ENCODE peak calls at places on chromosomes 16 and 17, in nine cellular contexts. T is stimulated activated CD8-positive, alpha-beta memory T cell treated with anti-CD3 and anti-CD28 coated beads, Interleukin-12 subunit alpha, Interleukin-12 subunit beta, amount 100 ng/mL, for 4 hours; P is hypothalamus; H is RCC 7860; J is stimulated activated CD4-positive, alpha-beta T cell treated with anti-CD3 and anti-CD28 coated beads, Interleukin-1b, Interleukin-23, amount 100 ng/mL, for 1 hour; N is brain pericyte; G is NCI-H187; B is HEK293T; M is bronchial epithelial cell. L is an unnamed sample.

GRCh38 chr17:75524971-75525805 is at the start of gene LLGL2:
- DNase-seq in T (peak; percentile 81), P (no peak), H (peak; percentile 59), J (peak; percentile 70), N (no peak), G (peak; percentile 97), B (peak; percentile 95), M (peak; percentile 73), L (no peak)

GRCh38 chr17:32142857-32143524 is 689 bp downstream of the RHOT1 start:
- DNase-seq in T (no peak), P (no peak), H (peak; percentile 21), J (no peak), N (no peak), G (no peak), B (peak; percentile 28), M (peak; percentile 65), L (peak; percentile 19)

GRCh38 chr17:56917559-56918296 is 3.9 kb upstream of the TRIM25 start:
- DNase-seq in T (no peak), P (no peak), H (no peak), J (no peak), N (no peak), G (no peak), B (no peak), M (no peak), L (no peak)

GRCh38 chr16:318628-319027 is 33.9 kb downstream of the AXIN1 start:
- DNase-seq in T (no peak), P (no peak), H (no peak), J (no peak), N (no peak), G (no peak), B (peak; percentile 50), M (no peak), L (no peak)

GRCh38 chr16:24163935-24164334 is 92.2 kb upstream of the CACNG3 start:
- DNase-seq in T (no peak), P (no peak), H (no peak), J (no peak), N (no peak), G (no peak), B (no peak), M (no peak), L (no peak)

GRCh38 chr16:1291576-1291974 is 17.9 kb upstream of the UBE2I start:
- DNase-seq in T (no peak), P (no peak), H (no peak), J (no peak), N (no peak), G (no peak), B (no peak), M (no peak), L (no peak)

GRCh38 chr16:29738514-29738913 is 7.3 kb downstream of the C16orf54 start:
- DNase-seq in T (no peak), P (no peak), H (no peak), J (no peak), N (no peak), G (no peak), B (no peak), M (no peak), L (no peak)

GRCh38 chr16:87550510-87550961 is 51.8 kb upstream of the JPH3 start:
- DNase-seq in T (peak; percentile 27), P (no peak), H (no peak), J (peak; percentile 19), N (no peak), G (no peak), B (peak; percentile 75), M (no peak), L (no peak)

GRCh38 chr17:77148109-77148958 is 7.6 kb downstream of the SEC14L1 start:
- DNase-seq in T (no peak), P (no peak), H (no peak), J (no peak), N (no peak), G (no peak), B (no peak), M (no peak), L (no peak)

GRCh38 chr17:82931696-82932060 is 91.9 kb upstream of the ZNF750 start:
- DNase-seq in T (no peak), P (peak; percentile 34), H (no peak), J (no peak), N (peak; percentile 40), G (no peak), B (no peak), M (peak; percentile 17), L (peak; percentile 64)

GRCh38 chr16:26195225-26195624 is 503.5 kb downstream of the HS3ST4 start:
- DNase-seq in T (no peak), P (no peak), H (no peak), J (no peak), N (no peak), G (no peak), B (no peak), M (no peak), L (no peak)

GRCh38 chr17:65737451-65737850 is 176.0 kb upstream of the AXIN2 start:
- DNase-seq in T (no peak), P (no peak), H (no peak), J (no peak), N (no peak), G (no peak), B (no peak), M (no peak), L (no peak)

GRCh38 chr16:82580293-82580900 is 46.4 kb upstream of the CDH13 start:
- DNase-seq in T (no peak), P (peak; percentile 41), H (no peak), J (no peak), N (no peak), G (no peak), B (no peak), M (peak; percentile 44), L (peak; percentile 15)

GRCh38 chr16:65991149-65991701 is 375.3 kb upstream of the CDH5 start:
- DNase-seq in T (no peak), P (no peak), H (no peak), J (no peak), N (no peak), G (no peak), B (no peak), M (no peak), L (no peak)

GRCh38 chr17:45584092-45585036 is 93.8 kb upstream of the PLEKHM1 start:
- DNase-seq in T (peak; percentile 57), P (no peak), H (peak; percentile 54), J (peak; percentile 50), N (no peak), G (no peak), B (peak; percentile 36), M (peak; percentile 50), L (no peak)

GRCh38 chr17:45261577-45262515 is at the start of gene SPATA32:
- DNase-seq in T (peak; percentile 64), P (peak; percentile 14), H (no peak), J (peak; percentile 43), N (no peak), G (no peak), B (no peak), M (peak; percentile 40), L (peak; percentile 58)

GRCh38 chr16:53433509-53433908 is 762 bp upstream of the RBL2 start:
- DNase-seq in T (no peak), P (no peak), H (no peak), J (no peak), N (no peak), G (no peak), B (no peak), M (peak; percentile 42), L (no peak)

GRCh38 chr17:31508310-31509094 is 117.0 kb downstream of the RAB11FIP4 start:
- DNase-seq in T (peak; percentile 45), P (no peak), H (no peak), J (peak; percentile 33), N (no peak), G (no peak), B (no peak), M (no peak), L (no peak)

GRCh38 chr16:70470927-70471341 is 16.5 kb downstream of the FCSK start:
- DNase-seq in T (no peak), P (no peak), H (no peak), J (no peak), N (no peak), G (no peak), B (no peak), M (no peak), L (no peak)

GRCh38 chr17:72361892-72362291 is 241.1 kb downstream of the SOX9 start:
- DNase-seq in T (no peak), P (no peak), H (peak; percentile 77), J (no peak), N (no peak), G (no peak), B (no peak), M (peak; percentile 85), L (no peak)

GRCh38 chr16:88195911-88196465 is 186.8 kb upstream of the ZNF469 start:
- DNase-seq in T (no peak), P (no peak), H (no peak), J (no peak), N (no peak), G (no peak), B (no peak), M (no peak), L (no peak)

GRCh38 chr16:88317619-88317977 is 65.2 kb upstream of the ZNF469 start:
- DNase-seq in T (no peak), P (no peak), H (no peak), J (no peak), N (no peak), G (no peak), B (no peak), M (no peak), L (no peak)

GRCh38 chr17:31722251-31723056 is 136.6 kb downstream of the COPRS start:
- DNase-seq in T (no peak), P (no peak), H (peak; percentile 27), J (no peak), N (no peak), G (no peak), B (no peak), M (no peak), L (no peak)

GRCh38 chr16:53899471-53899870 is 195.5 kb downstream of the FTO start:
- DNase-seq in T (no peak), P (no peak), H (no peak), J (no peak), N (no peak), G (no peak), B (no peak), M (peak; percentile 38), L (no peak)

GRCh38 chr17:62668091-62668804 is 40.8 kb downstream of the MRC2 start:
- DNase-seq in T (no peak), P (no peak), H (no peak), J (no peak), N (no peak), G (no peak), B (no peak), M (peak; percentile 96), L (no peak)

GRCh38 chr16:64449511-64449910 is 672.4 kb downstream of the CDH11 start:
- DNase-seq in T (no peak), P (no peak), H (no peak), J (no peak), N (no peak), G (no peak), B (no peak), M (no peak), L (no peak)

GRCh38 chr16:27984121-27984520 is 79.4 kb downstream of the GSG1L start:
- DNase-seq in T (no peak), P (no peak), H (no peak), J (no peak), N (no peak), G (no peak), B (no peak), M (no peak), L (no peak)

GRCh38 chr16:30923554-30924085 is at the start of gene FBXL19:
- DNase-seq in T (no peak), P (no peak), H (no peak), J (no peak), N (no peak), G (no peak), B (no peak), M (no peak), L (no peak)

GRCh38 chr16:79508294-79508693 is 92.2 kb downstream of the MAF start:
- DNase-seq in T (no peak), P (no peak), H (no peak), J (no peak), N (no peak), G (no peak), B (no peak), M (no peak), L (no peak)

GRCh38 chr16:50474138-50474537 is 74.1 kb upstream of the NKD1 start:
- DNase-seq in T (no peak), P (no peak), H (no peak), J (no peak), N (no peak), G (no peak), B (no peak), M (peak; percentile 6), L (no peak)

GRCh38 chr16:66359012-66359411 is 7.5 kb upstream of the CDH5 start:
- DNase-seq in T (no peak), P (no peak), H (peak; percentile 76), J (no peak), N (no peak), G (no peak), B (no peak), M (peak; percentile 89), L (no peak)